ENCODE peak calls at places on chromosomes 5 and 9, in ten cellular contexts. V is Panc1, U is NCI-H2081, E is iris pigment epithelial cell, S is HCT116, D is NCI-H146, J is erythroblast, I is GM23338, N is T-cell, R is GF-D8. F is an unnamed sample.

GRCh38 chr9:112248722-112249121 is 73.6 kb upstream of the SUSD1 start:
- DNase-seq in V (no peak), U (no peak), E (peak), S (no peak), D (no peak), J (no peak), I (no peak), N (no peak), R (no peak), F (no peak)

GRCh38 chr5:157464518-157465171 is 4.6 kb downstream of the NIPAL4 start:
- DNase-seq in V (no peak), U (no peak), E (peak), S (peak), D (no peak), J (peak), I (peak), N (no peak), R (no peak), F (no peak)

GRCh38 chr9:128025756-128026155 is 41.4 kb downstream of the NAIF1 start:
- DNase-seq in V (no peak), U (no peak), E (no peak), S (no peak), D (no peak), J (no peak), I (no peak), N (no peak), R (no peak), F (no peak)

GRCh38 chr5:41707853-41708603 is 162.2 kb downstream of the OXCT1 start:
- DNase-seq in V (peak), U (peak), E (peak), S (peak), D (peak), J (peak), I (peak), N (no peak), R (no peak), F (no peak)

GRCh38 chr9:34710023-34710422 is at the start of gene CCL21:
- DNase-seq in V (no peak), U (no peak), E (no peak), S (no peak), D (no peak), J (no peak), I (no peak), N (no peak), R (no peak), F (no peak)

GRCh38 chr5:14257995-14258403 is 114.9 kb downstream of the TRIO start:
- DNase-seq in V (no peak), U (no peak), E (no peak), S (no peak), D (no peak), J (no peak), I (no peak), N (no peak), R (no peak), F (no peak)

GRCh38 chr9:107557236-107557990 is 67.8 kb upstream of the KLF4 start:
- DNase-seq in V (no peak), U (no peak), E (peak), S (peak), D (no peak), J (no peak), I (no peak), N (no peak), R (no peak), F (no peak)

GRCh38 chr5:27906911-27907590 is 868.7 kb upstream of the CDH9 start:
- DNase-seq in V (peak), U (no peak), E (peak), S (no peak), D (no peak), J (no peak), I (no peak), N (no peak), R (no peak), F (no peak)

GRCh38 chr9:131618071-131618479 is 72.8 kb downstream of the PRRT1B start:
- DNase-seq in V (no peak), U (peak), E (no peak), S (no peak), D (peak), J (peak), I (no peak), N (no peak), R (no peak), F (no peak)

GRCh38 chr5:124661317-124662141 is 84.9 kb downstream of the ZNF608 start:
- DNase-seq in V (no peak), U (peak), E (peak), S (peak), D (peak), J (no peak), I (peak), N (no peak), R (no peak), F (peak)

GRCh38 chr5:103217101-103217500 is 41.5 kb upstream of the MACIR start:
- DNase-seq in V (no peak), U (no peak), E (peak), S (no peak), D (no peak), J (no peak), I (no peak), N (no peak), R (no peak), F (no peak)

GRCh38 chr5:137091473-137091872 is 407.7 kb downstream of the SPOCK1 start:
- DNase-seq in V (no peak), U (peak), E (no peak), S (no peak), D (no peak), J (no peak), I (peak), N (no peak), R (no peak), F (peak)

GRCh38 chr9:124389146-124389939 is 25.9 kb downstream of the PSMB7 start:
- DNase-seq in V (no peak), U (peak), E (no peak), S (no peak), D (peak), J (no peak), I (no peak), N (no peak), R (no peak), F (no peak)

GRCh38 chr9:87445646-87446045 is 52.0 kb upstream of the DAPK1 start:
- DNase-seq in V (no peak), U (no peak), E (peak), S (peak), D (no peak), J (peak), I (peak), N (no peak), R (no peak), F (peak)

GRCh38 chr5:37814699-37815098 is 25.1 kb downstream of the GDNF start:
- DNase-seq in V (no peak), U (no peak), E (peak), S (no peak), D (no peak), J (no peak), I (no peak), N (no peak), R (no peak), F (no peak)

GRCh38 chr9:21789541-21790037 is 12.8 kb upstream of the MTAP start:
- DNase-seq in V (peak), U (peak), E (peak), S (peak), D (peak), J (peak), I (peak), N (peak), R (peak), F (peak)

F was measured in nephron progenitor cell.